ENCODE peak calls at places on chromosomes 3 and 15, in five cellular contexts. Y is IMR-90, J is uterus, W is PC-3, C is ovary. Q is an unnamed sample.

GRCh38 chr15:90691982-90692773 is 25.0 kb upstream of the BLM start:
- DNase-seq in J (no peak), Y (no peak), W (no peak), C (no peak), Q (no peak)

GRCh38 chr3:62475940-62476339 is 102.6 kb upstream of the FEZF2 start:
- DNase-seq in Y (no peak), W (no peak), J (no peak), C (no peak), Q (no peak)

GRCh38 chr3:169147246-169148008 is 516.1 kb downstream of the MECOM start:
- DNase-seq in Y (peak; percentile 61), W (peak; percentile 73), J (no peak), C (no peak), Q (no peak)

GRCh38 chr3:105811518-105812193 is 57.2 kb downstream of the CBLB start:
- DNase-seq in W (no peak), Y (no peak), C (no peak), J (no peak), Q (no peak)

GRCh38 chr3:22414239-22414638 is 663.2 kb upstream of the ZNF385D start:
- DNase-seq in W (no peak), J (no peak), C (no peak), Y (no peak), Q (no peak)

GRCh38 chr3:43191116-43191515 is 85.2 kb upstream of the POMGNT2 start:
- DNase-seq in Y (no peak), W (peak; percentile 68), J (no peak), C (no peak), Q (no peak)

GRCh38 chr3:150457996-150458395 is 49.9 kb downstream of the TSC22D2 start:
- DNase-seq in Y (no peak), C (no peak), J (no peak), W (no peak), Q (no peak)

GRCh38 chr3:122996038-122996580 is 31.5 kb downstream of the SEMA5B start:
- DNase-seq in C (no peak), J (peak; percentile 57), Y (no peak), W (no peak), Q (no peak)

GRCh38 chr15:50790778-50791536 is 25.5 kb upstream of the SPPL2A start:
- DNase-seq in J (no peak), W (no peak), Y (no peak), C (no peak), Q (no peak)

GRCh38 chr15:26661727-26662126 is 111.1 kb downstream of the GABRB3 start:
- DNase-seq in W (no peak), J (no peak), Y (no peak), C (no peak), Q (no peak)

GRCh38 chr3:64902117-64902516 is 214.3 kb upstream of the ADAMTS9 start:
- DNase-seq in Y (no peak), C (no peak), W (no peak), J (no peak), Q (no peak)

GRCh38 chr3:53160660-53161344 is at the start of gene PRKCD:
- DNase-seq in C (peak; percentile 81), Y (peak; percentile 78), W (peak; percentile 85), J (peak; percentile 85), Q (no peak)

GRCh38 chr3:10615715-10616114 is 110.3 kb upstream of the ATP2B2 start:
- DNase-seq in J (no peak), C (no peak), W (no peak), Y (no peak), Q (no peak)

GRCh38 chr15:25737218-25737643 is 125.9 kb downstream of the ATP10A start:
- DNase-seq in Y (peak; percentile 41), W (no peak), C (no peak), J (no peak), Q (no peak)

GRCh38 chr3:73508330-73508954 is 116.3 kb downstream of the PDZRN3 start:
- DNase-seq in J (peak; percentile 47), W (peak; percentile 62), C (peak; percentile 71), Y (peak; percentile 81), Q (no peak)

GRCh38 chr3:48662753-48663488 is at the start of gene CELSR3:
- DNase-seq in J (peak; percentile 48), Y (peak; percentile 90), C (peak; percentile 57), W (peak; percentile 16), Q (peak; percentile 30)

GRCh38 chr15:68300115-68300940 is 22.8 kb downstream of the FEM1B start:
- DNase-seq in J (no peak), W (no peak), Y (no peak), C (peak; percentile 10), Q (no peak)

GRCh38 chr15:83842281-83842680 is 188.4 kb downstream of the ADAMTSL3 start:
- DNase-seq in C (no peak), Y (no peak), W (no peak), J (no peak), Q (no peak)

GRCh38 chr3:128309026-128309425 is 155.7 kb downstream of the EEFSEC start:
- DNase-seq in W (no peak), Y (no peak), J (no peak), C (no peak), Q (no peak)

GRCh38 chr3:117898722-117899121 is 1135.9 kb downstream of the IGSF11 start:
- DNase-seq in J (no peak), C (no peak), Y (no peak), W (peak; percentile 52), Q (no peak)

GRCh38 chr3:4493931-4494806 is 1.0 kb downstream of the ITPR1 start:
- DNase-seq in W (peak; percentile 37), C (peak; percentile 46), J (peak; percentile 34), Y (peak; percentile 21), Q (no peak)

GRCh38 chr3:30658328-30659052 is 52.1 kb downstream of the TGFBR2 start:
- DNase-seq in C (no peak), J (no peak), W (peak; percentile 83), Y (peak; percentile 79), Q (peak; percentile 44)

GRCh38 chr3:159130108-159130507 is 328.3 kb downstream of the MFSD1 start:
- DNase-seq in J (no peak), W (peak; percentile 52), Y (peak; percentile 1), C (no peak), Q (no peak)

GRCh38 chr15:74657846-74658245 is 38.0 kb downstream of the EDC3 start:
- DNase-seq in J (no peak), C (no peak), W (no peak), Y (peak; percentile 52), Q (no peak)

GRCh38 chr3:123394391-123395022 is 54.4 kb downstream of the ADCY5 start:
- DNase-seq in W (no peak), Y (no peak), J (no peak), C (no peak), Q (no peak)

GRCh38 chr3:45960289-45960688 is 17.0 kb downstream of the CXCR6 start:
- DNase-seq in J (no peak), W (no peak), Y (no peak), C (no peak), Q (no peak)

GRCh38 chr3:45959201-45959600 is 15.9 kb downstream of the CXCR6 start:
- DNase-seq in J (no peak), C (no peak), Y (no peak), W (no peak), Q (no peak)

GRCh38 chr3:45965281-45966052 is 22.2 kb downstream of the CXCR6 start:
- DNase-seq in Y (no peak), C (no peak), W (no peak), J (no peak), Q (no peak)

GRCh38 chr3:45964139-45964538 is 20.9 kb downstream of the CXCR6 start:
- DNase-seq in Y (no peak), W (no peak), C (no peak), J (no peak), Q (no peak)

DNA sequence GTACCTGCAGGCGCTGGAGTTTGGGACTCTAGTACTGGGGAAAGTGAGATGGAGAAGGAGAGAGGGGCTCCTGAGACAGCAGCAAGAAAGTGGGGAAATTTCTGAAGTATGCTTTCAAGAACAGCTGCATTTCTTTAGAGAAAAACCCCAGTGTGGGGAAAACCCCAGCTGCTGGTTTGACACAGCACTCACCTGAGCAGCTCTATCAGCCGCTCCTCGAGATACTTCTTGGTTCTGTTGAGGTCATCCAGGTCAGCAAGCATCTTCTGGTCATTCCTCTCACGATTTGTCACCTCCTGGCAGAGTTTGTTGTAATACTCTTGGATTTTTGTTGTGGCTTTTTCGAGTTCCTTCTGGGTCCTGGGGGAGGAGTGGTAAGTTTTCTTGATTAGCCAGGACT is 18.8 kb downstream of the CXCR6 start:
- DNase-seq in Y (no peak), W (no peak), C (no peak), J (no peak), Q (no peak)
- H3K36me3 ChIP-seq in Y (peaks cover 75% of the 10 kb centered on the region), W (peaks cover 47% of the 10 kb centered on the region), C (no peaks in the 10 kb centered on the region), J (no peaks in the 10 kb centered on the region), Q (peaks cover 49% of the 10 kb centered on the region)

GRCh38 chr3:186978712-186979111 is 48.4 kb downstream of the ST6GAL1 start:
- DNase-seq in Y (no peak), J (no peak), W (no peak), C (no peak), Q (no peak)
- H3K36me3 ChIP-seq in Y (no peaks in the 10 kb centered on the region), J (no peaks in the 10 kb centered on the region), W (no peaks in the 10 kb centered on the region), C (no peaks in the 10 kb centered on the region), Q (no peaks in the 10 kb centered on the region)

GRCh38 chr3:36833160-36833814 is 68.9 kb upstream of the DCLK3 start:
- DNase-seq in Y (no peak), J (no peak), W (no peak), C (no peak), Q (no peak)
- H3K36me3 ChIP-seq in Y (peaks cover 24% of the 10 kb centered on the region), J (no peaks in the 10 kb centered on the region), W (no peaks in the 10 kb centered on the region), C (no peaks in the 10 kb centered on the region), Q (peaks cover 5% of the 10 kb centered on the region)

GRCh38 chr15:89566621-89567294 is 8.5 kb upstream of the TICRR start:
- DNase-seq in J (no peak), C (no peak), Y (no peak), W (no peak), Q (no peak)
- H3K36me3 ChIP-seq in J (no peaks in the 10 kb centered on the region), C (no peaks in the 10 kb centered on the region), Y (no peaks in the 10 kb centered on the region), W (no peaks in the 10 kb centered on the region), Q (no peaks in the 10 kb centered on the region)

GRCh38 chr3:100717637-100718487 is 8.6 kb downstream of the TFG start:
- DNase-seq in Y (no peak), W (no peak), J (no peak), C (no peak), Q (no peak)
- H3K36me3 ChIP-seq in Y (peaks cover 29% of the 10 kb centered on the region), W (peaks cover 75% of the 10 kb centered on the region), J (no peaks in the 10 kb centered on the region), C (no peaks in the 10 kb centered on the region), Q (peaks cover 7% of the 10 kb centered on the region)

GRCh38 chr3:55320928-55321327 is 166.2 kb downstream of the WNT5A start:
- DNase-seq in W (no peak), C (no peak), Y (no peak), J (no peak), Q (no peak)

GRCh38 chr3:55327131-55327920 is 159.8 kb downstream of the WNT5A start:
- DNase-seq in C (no peak), J (no peak), Y (peak; percentile 95), W (no peak), Q (no peak)

DNA sequence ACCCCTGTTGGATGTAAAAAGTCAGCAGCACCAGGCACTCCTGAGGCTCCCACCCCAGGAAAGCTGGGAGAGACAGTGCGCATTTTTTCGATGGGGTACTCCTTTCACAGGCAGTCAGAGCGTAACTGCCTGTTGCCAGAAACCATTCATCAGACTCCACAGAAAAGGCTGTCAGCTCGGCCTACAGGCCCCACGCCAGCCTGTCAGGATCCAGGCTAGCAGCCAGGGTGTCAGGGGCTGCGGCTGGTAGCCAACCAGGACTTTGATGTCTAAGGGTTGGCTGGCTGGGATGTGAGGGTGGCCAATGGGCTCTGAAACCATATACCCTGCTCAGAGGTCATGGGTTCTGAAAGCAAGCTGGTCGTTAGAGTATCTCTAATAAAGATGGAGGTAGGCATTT is 164.5 kb downstream of the WNT5A start:
- DNase-seq in C (no peak), Y (no peak), J (peak; percentile 77), W (no peak), Q (no peak)
- H3K36me3 ChIP-seq in C (no peaks in the 10 kb centered on the region), Y (no peaks in the 10 kb centered on the region), J (no peaks in the 10 kb centered on the region), W (no peaks in the 10 kb centered on the region), Q (no peaks in the 10 kb centered on the region)

Q was measured in BJ.